ENCODE peak calls at places on chromosome 22, in ten cellular contexts. G is WTC11, Y is endodermal cell, I is fibroblast of pulmonary artery, K is cardiac muscle cell, N is fibroblast of lung, W is A549, L is BE2C, P is vagina, V is Calu3. D is an unnamed sample.

GRCh38 chr22:37462983-37463382 is 23.2 kb downstream of the MFNG start:
- DNase-seq in G (peak; percentile 70), Y (peak; percentile 91), I (peak; percentile 61), K (peak; percentile 60), N (peak; percentile 42), W (no peak), L (no peak), P (no peak), V (peak; percentile 36), D (peak; percentile 45)

GRCh38 chr22:24355574-24355973 is 71.8 kb upstream of the ADORA2A start:
- DNase-seq in G (no peak), Y (no peak), I (peak; percentile 48), K (peak; percentile 35), N (no peak), W (no peak), L (no peak), P (no peak), V (no peak), D (no peak)

GRCh38 chr22:35328472-35328885 is 28.8 kb downstream of the TOM1 start:
- DNase-seq in G (no peak), Y (no peak), I (no peak), K (no peak), N (no peak), W (no peak), L (no peak), P (no peak), V (no peak), D (no peak)

GRCh38 chr22:30635273-30636225 is at the start of gene SLC35E4:
- DNase-seq in G (peak; percentile 94), Y (peak; percentile 97), I (peak; percentile 90), K (peak; percentile 95), N (peak; percentile 88), W (peak; percentile 71), L (peak; percentile 99), P (no peak), V (peak; percentile 94), D (peak; percentile 95)

GRCh38 chr22:44305888-44306287 is 6.9 kb downstream of the SHISAL1 start:
- DNase-seq in G (no peak), Y (no peak), I (no peak), K (no peak), N (no peak), W (no peak), L (no peak), P (no peak), V (no peak), D (no peak)

GRCh38 chr22:36419177-36419911 is 31.6 kb upstream of the MYH9 start:
- DNase-seq in G (no peak), Y (peak; percentile 69), I (peak; percentile 78), K (peak; percentile 88), N (peak; percentile 98), W (no peak), L (no peak), P (no peak), V (no peak), D (no peak)

GRCh38 chr22:50437511-50438304 is 37.1 kb downstream of the SBF1 start:
- DNase-seq in G (no peak), Y (no peak), I (no peak), K (no peak), N (no peak), W (no peak), L (no peak), P (no peak), V (no peak), D (no peak)

GRCh38 chr22:19714320-19715252 is at the start of gene SEPTIN5:
- DNase-seq in G (no peak), Y (no peak), I (no peak), K (no peak), N (no peak), W (no peak), L (peak; percentile 63), P (no peak), V (no peak), D (no peak)

GRCh38 chr22:50564289-50564688 is 1.6 kb upstream of the SYCE3 start:
- DNase-seq in G (no peak), Y (peak; percentile 34), I (no peak), K (no peak), N (no peak), W (no peak), L (no peak), P (no peak), V (no peak), D (no peak)

GRCh38 chr22:17115927-17116326 is 5.2 kb downstream of the TMEM121B start:
- DNase-seq in G (no peak), Y (no peak), I (no peak), K (no peak), N (no peak), W (no peak), L (no peak), P (no peak), V (no peak), D (no peak)

GRCh38 chr22:37848587-37849088 is 581 bp upstream of the EIF3L start:
- DNase-seq in G (no peak), Y (peak; percentile 59), I (peak; percentile 48), K (peak; percentile 45), N (peak; percentile 48), W (no peak), L (no peak), P (no peak), V (no peak), D (no peak)

GRCh38 chr22:41491379-41492100 is 22.6 kb downstream of the ACO2 start:
- DNase-seq in G (no peak), Y (no peak), I (no peak), K (peak; percentile 37), N (peak; percentile 16), W (no peak), L (no peak), P (no peak), V (no peak), D (no peak)

GRCh38 chr22:28594076-28594783 is 85.4 kb downstream of the TTC28 start:
- DNase-seq in G (no peak), Y (no peak), I (no peak), K (no peak), N (no peak), W (no peak), L (no peak), P (no peak), V (no peak), D (no peak)

GRCh38 chr22:29907753-29908515 is 25.0 kb downstream of the MTMR3 start:
- DNase-seq in G (no peak), Y (no peak), I (peak; percentile 95), K (peak; percentile 93), N (peak; percentile 94), W (peak; percentile 74), L (peak; percentile 72), P (no peak), V (peak; percentile 84), D (no peak)

GRCh38 chr22:32204856-32205722 is at the start of gene RFPL2:
- DNase-seq in G (peak; percentile 80), Y (peak; percentile 94), I (peak; percentile 4), K (peak; percentile 15), N (no peak), W (peak; percentile 58), L (peak; percentile 78), P (no peak), V (peak; percentile 81), D (peak; percentile 57)
- TF ChIP-seq CTCF in G (no peak), Y (peak; percentile 27), I (no peak), K (no peak), N (no peak), W (no peak), L (no peak), P (no peak), V (no peak), D (no peak)

GRCh38 chr22:45552580-45553332 is 50.1 kb downstream of the FBLN1 start:
- DNase-seq in G (no peak), Y (peak; percentile 69), I (peak; percentile 87), K (peak; percentile 98), N (peak; percentile 97), W (no peak), L (no peak), P (no peak), V (no peak), D (no peak)
- TF ChIP-seq CTCF in G (no peak), Y (peak; percentile 38), I (peak; percentile 45), K (peak; percentile 65), N (peak; percentile 42), W (no peak), L (no peak), P (no peak), V (no peak), D (no peak)

DNA sequence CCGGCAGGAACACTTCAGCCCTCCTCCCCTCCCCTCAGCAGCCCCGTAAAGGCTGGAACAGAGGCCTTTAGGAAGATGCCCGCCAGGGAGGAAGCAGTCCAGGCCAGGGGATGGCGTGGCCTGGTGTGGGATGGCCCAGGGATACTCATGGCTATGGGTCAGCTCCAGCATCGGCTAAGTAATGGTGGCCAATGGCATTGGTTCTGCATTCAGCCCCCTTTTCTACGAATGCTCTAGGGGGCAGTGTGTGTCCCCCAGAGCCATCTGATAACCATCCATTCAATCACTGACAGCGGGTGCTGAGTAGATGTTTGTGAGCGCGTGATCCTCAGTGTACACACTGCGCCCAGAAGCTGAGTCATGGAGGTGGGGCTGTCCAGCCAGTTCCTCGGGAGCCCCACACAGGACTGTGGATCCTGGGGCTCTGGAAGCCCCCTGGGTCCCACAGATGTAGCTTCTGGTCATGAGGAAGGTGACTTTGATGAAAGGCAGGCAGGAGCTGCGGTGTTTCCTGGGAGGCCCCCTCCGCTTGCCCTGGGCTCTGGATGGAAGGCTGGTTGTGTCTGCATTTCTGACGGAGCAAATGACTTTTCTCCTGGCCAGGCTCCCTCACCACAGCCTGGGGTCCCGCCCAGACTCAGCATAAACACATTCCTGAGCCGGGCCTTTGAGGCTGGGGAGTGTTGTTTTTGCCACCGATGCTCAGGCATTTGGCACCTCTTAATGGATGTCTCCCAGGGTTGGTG is 46.5 kb downstream of the FBLN1 start:
- DNase-seq in G (no peak), Y (peak; percentile 85), I (peak; percentile 78), K (peak; percentile 89), N (peak; percentile 98), W (peak; percentile 90), L (no peak), P (no peak), V (peak; percentile 69), D (no peak)
- TF ChIP-seq CTCF in G (peak; percentile 18), Y (peak; percentile 62), I (peak; percentile 40), K (peak; percentile 44), N (peak; percentile 54), W (peak; percentile 61), L (peak; percentile 55), P (no peak), V (peak; percentile 49), D (peak; percentile 42)

GRCh38 chr22:26621663-26622062 is at the start of gene CRYBA4:
- DNase-seq in G (no peak), Y (no peak), I (no peak), K (no peak), N (no peak), W (no peak), L (no peak), P (no peak), V (no peak), D (no peak)

GRCh38 chr22:26620197-26620596 is 1.6 kb upstream of the CRYBA4 start:
- DNase-seq in G (no peak), Y (no peak), I (no peak), K (no peak), N (no peak), W (no peak), L (no peak), P (no peak), V (no peak), D (no peak)

GRCh38 chr22:26619510-26619909 is 1.7 kb upstream of the CRYBB1 start:
- DNase-seq in G (no peak), Y (no peak), I (no peak), K (no peak), N (no peak), W (no peak), L (no peak), P (no peak), V (no peak), D (no peak)

GRCh38 chr22:26624788-26625187 is 3.0 kb downstream of the CRYBA4 start:
- DNase-seq in G (no peak), Y (no peak), I (no peak), K (no peak), N (no peak), W (no peak), L (no peak), P (no peak), V (no peak), D (no peak)

GRCh38 chr22:26623984-26624383 is 2.2 kb downstream of the CRYBA4 start:
- DNase-seq in G (no peak), Y (no peak), I (no peak), K (no peak), N (no peak), W (no peak), L (no peak), P (no peak), V (no peak), D (no peak)
- TF ChIP-seq CTCF in G (no peak), Y (no peak), I (no peak), K (no peak), N (no peak), W (no peak), L (no peak), P (no peak), V (no peak), D (no peak)